ENCODE peak calls at places on chromosomes 2 and 18, in six cellular contexts. A is PC-9; L is CD4-positive, CD25-positive, alpha-beta regulatory T cell; Z is brain microvascular endothelial cell; G is spleen; K is neural progenitor cell. U is an unnamed sample.

GRCh38 chr18:27673861-27674260 is 488.8 kb upstream of the CHST9 start:
- DNase-seq in K (no peak), G (no peak), L (no peak), Z (no peak), A (no peak), U (no peak)

GRCh38 chr2:75464348-75464946 is 96.3 kb downstream of the EVA1A start:
- DNase-seq in G (no peak), L (no peak), Z (peak; percentile 20), A (no peak), K (no peak), U (no peak)

GRCh38 chr18:37476182-37476581 is 89.4 kb downstream of the CELF4 start:
- DNase-seq in G (no peak), A (peak; percentile 1), Z (peak; percentile 2), K (peak; percentile 73), L (no peak), U (no peak)

GRCh38 chr2:24530796-24531195 is 39.7 kb downstream of the NCOA1 start:
- DNase-seq in L (no peak), Z (no peak), K (no peak), A (no peak), G (no peak), U (no peak)

GRCh38 chr2:239275037-239275685 is 125.7 kb downstream of the HDAC4 start:
- DNase-seq in L (peak; percentile 88), Z (peak; percentile 99), K (no peak), G (peak; percentile 93), A (peak; percentile 87), U (peak; percentile 80)

GRCh38 chr2:99156901-99157300 is 2.1 kb downstream of the LIPT1 start:
- DNase-seq in G (no peak), K (no peak), L (no peak), Z (no peak), A (no peak), U (no peak)

GRCh38 chr2:236273126-236273525 is 8.9 kb upstream of the ASB18 start:
- DNase-seq in G (no peak), K (no peak), Z (no peak), A (no peak), L (no peak), U (no peak)

GRCh38 chr2:8189316-8189715 is 492.5 kb upstream of the ID2 start:
- DNase-seq in G (no peak), K (no peak), A (no peak), L (no peak), Z (no peak), U (no peak)

GRCh38 chr18:11834772-11835171 is 16.4 kb upstream of the CHMP1B start:
- DNase-seq in K (no peak), G (no peak), L (no peak), A (no peak), Z (no peak), U (no peak)

GRCh38 chr2:184597996-184598312 is 375 bp upstream of the ZNF804A start:
- DNase-seq in A (no peak), G (no peak), L (no peak), K (no peak), Z (peak; percentile 36), U (no peak)

GRCh38 chr2:79580175-79580574 is 67.3 kb downstream of the CTNNA2 start:
- DNase-seq in A (no peak), G (no peak), Z (no peak), L (no peak), K (peak; percentile 6), U (no peak)

GRCh38 chr2:105329197-105329554 is 359 bp downstream of the TGFBRAP1 start:
- DNase-seq in L (no peak), A (no peak), G (no peak), K (no peak), Z (no peak), U (no peak)

DNA sequence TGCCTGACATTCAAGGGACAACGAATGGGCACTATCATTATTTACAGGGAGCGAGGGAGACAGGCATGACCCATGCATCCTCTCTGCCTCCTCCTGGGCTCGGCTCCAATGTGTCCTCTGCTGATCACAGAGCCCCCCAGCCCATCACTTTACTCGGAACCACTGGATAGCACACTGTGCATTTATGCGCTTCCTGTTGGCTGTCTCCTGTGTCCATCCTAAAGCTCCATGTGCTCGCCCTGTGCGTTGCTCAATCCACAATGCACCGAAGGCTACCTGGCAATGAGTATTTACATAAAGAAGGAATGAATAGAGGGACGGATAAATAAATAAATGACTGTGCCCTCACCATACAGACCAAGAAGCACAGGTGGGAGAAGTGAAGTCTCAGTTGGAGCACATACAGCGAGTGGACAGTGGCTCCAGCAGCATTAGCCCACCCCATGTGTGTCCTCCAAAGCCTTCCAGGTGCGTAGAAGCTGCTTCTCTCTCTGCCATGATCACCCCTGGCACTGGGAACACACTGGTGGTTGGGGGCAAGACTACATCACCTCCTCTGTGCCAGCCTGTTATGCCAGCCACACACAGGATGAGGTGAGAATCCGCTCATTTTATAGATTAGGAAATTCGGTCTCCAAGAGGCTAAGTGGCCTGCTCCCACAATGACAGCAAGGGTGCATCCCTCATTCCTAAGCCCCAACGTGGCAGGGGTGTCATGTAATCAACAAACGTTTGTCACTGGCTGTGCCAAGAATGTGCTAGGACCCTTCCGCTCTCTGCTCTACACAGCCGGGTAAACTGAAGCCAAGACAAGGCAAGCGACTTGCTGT is 2.3 kb upstream of the GDF7 start:
- DNase-seq in Z (no peak), G (peak; percentile 70), L (no peak), A (no peak), K (no peak), U (no peak)
- H3K27me3 ChIP-seq in Z (peaks cover 69% of the 10 kb centered on the region), G (peaks cover 57% of the 10 kb centered on the region), L (peaks cover 28% of the 10 kb centered on the region), A (peaks cover 14% of the 10 kb centered on the region), K (peaks cover 100% of the 10 kb centered on the region), U (peaks cover 63% of the 10 kb centered on the region)

DNA sequence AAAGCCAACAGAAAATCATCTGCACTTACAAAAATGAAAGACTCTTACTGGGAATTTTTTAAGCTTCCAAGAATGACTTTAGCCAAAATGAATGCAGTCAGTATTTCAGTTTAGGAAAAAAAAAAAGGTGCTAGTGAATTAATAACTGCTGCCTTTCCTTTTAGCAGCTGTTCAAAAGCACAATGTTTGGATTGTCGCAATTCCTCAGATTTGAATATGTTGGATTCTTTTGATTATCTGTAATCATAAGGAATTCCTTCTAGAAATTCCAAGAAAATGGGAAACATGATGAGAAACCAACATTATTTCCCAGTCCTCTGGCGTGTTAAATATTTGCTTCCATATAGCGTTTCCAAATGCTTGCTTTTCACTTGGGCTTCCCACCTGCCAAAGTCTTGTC is 653.1 kb upstream of the SLC39A10 start:
- DNase-seq in K (no peak), Z (no peak), L (no peak), G (no peak), A (no peak), U (no peak)
- H3K4me3 ChIP-seq in K (no peak overlapping the region), Z (no peak overlapping the region), L (no peak overlapping the region), G (no peak overlapping the region), A (no peak overlapping the region), U (no peak overlapping the region)

GRCh38 chr2:241903121-241904010 is 33.8 kb downstream of the RTP5 start:
- DNase-seq in Z (no peak), L (no peak), G (peak; percentile 64), K (no peak), A (no peak), U (no peak)
- H3K27me3 ChIP-seq in Z (peaks cover 9% of the 10 kb centered on the region), L (no peaks in the 10 kb centered on the region), G (no peaks in the 10 kb centered on the region), K (peaks cover 21% of the 10 kb centered on the region), A (peaks cover 94% of the 10 kb centered on the region), U (no peaks in the 10 kb centered on the region)

GRCh38 chr2:241672243-241673188 is 14.1 kb downstream of the DTYMK start:
- DNase-seq in A (no peak), K (no peak), Z (no peak), L (no peak), G (no peak), U (no peak)

GRCh38 chr2:241675885-241676284 is 10.7 kb downstream of the DTYMK start:
- DNase-seq in G (no peak), L (no peak), A (no peak), K (no peak), Z (no peak), U (no peak)

GRCh38 chr2:241671457-241672240 is 15.0 kb downstream of the DTYMK start:
- DNase-seq in K (no peak), G (no peak), L (no peak), A (no peak), Z (no peak), U (no peak)

GRCh38 chr2:241673797-241674725 is 12.6 kb downstream of the DTYMK start:
- DNase-seq in Z (peak; percentile 11), G (no peak), K (no peak), A (no peak), L (no peak), U (no peak)

DNA sequence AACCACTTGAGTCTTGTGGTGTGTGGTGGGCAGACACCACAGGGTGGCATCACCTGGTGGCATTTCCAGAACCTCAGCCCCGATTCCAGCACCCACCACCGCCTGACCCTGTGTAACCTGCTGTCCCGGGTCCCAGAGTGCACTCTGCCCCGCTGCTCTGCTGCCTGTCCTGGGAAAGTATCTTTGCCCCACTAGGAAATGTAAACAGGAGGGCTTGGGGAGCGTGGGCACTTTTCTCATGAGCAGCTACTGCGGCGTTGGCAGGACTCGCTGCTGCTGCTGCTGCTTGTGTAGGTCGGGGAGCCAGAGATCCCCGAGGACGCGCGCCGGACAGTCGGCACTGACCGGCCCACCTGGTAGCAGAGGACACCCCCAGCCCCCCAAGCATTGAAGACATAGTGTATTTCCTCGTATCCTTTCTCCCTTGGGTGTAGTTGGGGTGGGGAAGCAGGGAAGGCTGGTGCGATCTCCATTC is 13.4 kb downstream of the DTYMK start:
- DNase-seq in L (no peak), A (no peak), Z (no peak), K (no peak), G (no peak), U (no peak)
- H3K4me3 ChIP-seq in L (no peak overlapping the region), A (no peak overlapping the region), Z (no peak overlapping the region), K (no peak overlapping the region), G (no peak overlapping the region), U (no peak overlapping the region)

U was measured in effector memory CD4-positive, alpha-beta T cell.